ENCODE peak calls at places on chromosomes 6 and 20, in seven cellular contexts. Q, W, D, A, N, E and I are unnamed samples.

GRCh38 chr6:24927985-24928735 is 7.6 kb downstream of the RIPOR2 start:
- DNase-seq in Q (no peak), W (no peak), D (no peak), A (no peak), N (no peak), E (no peak), I (no peak)

GRCh38 chr6:168157272-168158007 is 78.4 kb upstream of the FRMD1 start:
- DNase-seq in Q (peak), W (no peak), D (no peak), A (no peak), N (no peak), E (no peak), I (no peak)

GRCh38 chr6:104754788-104755409 is 104.8 kb downstream of the HACE1 start:
- DNase-seq in Q (no peak), W (no peak), D (no peak), A (no peak), N (no peak), E (no peak), I (no peak)

GRCh38 chr6:7431594-7432390 is 42.2 kb downstream of the RIOK1 start:
- DNase-seq in Q (no peak), W (no peak), D (no peak), A (no peak), N (no peak), E (no peak), I (no peak)

GRCh38 chr6:90896165-90896549 is 309.3 kb upstream of the MAP3K7 start:
- DNase-seq in Q (no peak), W (no peak), D (no peak), A (no peak), N (no peak), E (no peak), I (no peak)

GRCh38 chr20:14948416-14948815 is 611.0 kb upstream of the FLRT3 start:
- DNase-seq in Q (no peak), W (no peak), D (no peak), A (no peak), N (no peak), E (no peak), I (no peak)

GRCh38 chr6:145809785-145810184 is 4.8 kb downstream of the FBXO30 start:
- DNase-seq in Q (no peak), W (no peak), D (no peak), A (no peak), N (no peak), E (no peak), I (no peak)

GRCh38 chr20:34525709-34526416 is 9.6 kb downstream of the DYNLRB1 start:
- DNase-seq in Q (no peak), W (no peak), D (no peak), A (peak), N (peak), E (no peak), I (no peak)

GRCh38 chr6:81606965-81607381 is 145.5 kb downstream of the TENT5A start:
- DNase-seq in Q (no peak), W (no peak), D (no peak), A (no peak), N (no peak), E (no peak), I (no peak)

GRCh38 chr6:156102129-156102528 is 646.5 kb upstream of the NOX3 start:
- DNase-seq in Q (no peak), W (no peak), D (no peak), A (no peak), N (no peak), E (no peak), I (no peak)

GRCh38 chr6:141421378-141421777 is 711.3 kb upstream of the GJE1 start:
- DNase-seq in Q (no peak), W (no peak), D (no peak), A (no peak), N (no peak), E (no peak), I (no peak)

GRCh38 chr20:7879883-7880282 is 60.4 kb downstream of the HAO1 start:
- DNase-seq in Q (no peak), W (no peak), D (no peak), A (no peak), N (no peak), E (no peak), I (no peak)

GRCh38 chr6:37878150-37878710 is 58.7 kb downstream of the ZFAND3 start:
- DNase-seq in Q (no peak), W (no peak), D (no peak), A (no peak), N (no peak), E (no peak), I (no peak)

GRCh38 chr20:51412991-51413471 is 129.5 kb downstream of the NFATC2 start:
- DNase-seq in Q (no peak), W (no peak), D (no peak), A (no peak), N (no peak), E (no peak), I (no peak)

GRCh38 chr6:45808917-45809316 is 206.7 kb downstream of the CLIC5 start:
- DNase-seq in Q (no peak), W (no peak), D (no peak), A (no peak), N (no peak), E (no peak), I (no peak)

GRCh38 chr6:131597448-131597847 is 24.4 kb downstream of the ARG1 start:
- DNase-seq in Q (no peak), W (no peak), D (no peak), A (no peak), N (no peak), E (no peak), I (peak)
- TF ChIP-seq CTCF in Q (no peak), W (peak), D (peak), A (no peak), N (peak), E (peak), I (no peak)

GRCh38 chr6:147869223-147869600 is 360.7 kb downstream of the SAMD5 start:
- DNase-seq in Q (no peak), W (no peak), D (no peak), A (no peak), N (no peak), E (no peak), I (no peak)
- TF ChIP-seq CTCF in Q (no peak), W (no peak), D (no peak), A (no peak), N (no peak), E (no peak), I (no peak)

GRCh38 chr6:147784371-147784770 is 275.9 kb downstream of the SAMD5 start:
- DNase-seq in Q (no peak), W (no peak), D (no peak), A (no peak), N (no peak), E (no peak), I (no peak)

GRCh38 chr6:147789430-147789947 is 281.0 kb downstream of the SAMD5 start:
- DNase-seq in Q (no peak), W (no peak), D (no peak), A (no peak), N (no peak), E (no peak), I (no peak)

GRCh38 chr6:147782302-147782701 is 273.8 kb downstream of the SAMD5 start:
- DNase-seq in Q (no peak), W (no peak), D (no peak), A (no peak), N (no peak), E (no peak), I (no peak)

GRCh38 chr6:147787407-147787806 is 278.9 kb downstream of the SAMD5 start:
- DNase-seq in Q (no peak), W (no peak), D (no peak), A (no peak), N (no peak), E (no peak), I (no peak)
- TF ChIP-seq CTCF in Q (no peak), W (no peak), D (no peak), A (no peak), N (no peak), E (no peak), I (no peak)

GRCh38 chr6:151370509-151371078 is 20.8 kb downstream of the ZBTB2 start:
- DNase-seq in Q (no peak), W (no peak), D (no peak), A (no peak), N (no peak), E (no peak), I (no peak)
- TF ChIP-seq CTCF in Q (no peak), W (peak), D (no peak), A (no peak), N (no peak), E (peak), I (no peak)

GRCh38 chr6:9938801-9939200 is 476.1 kb downstream of the TFAP2A start:
- DNase-seq in Q (no peak), W (no peak), D (no peak), A (no peak), N (no peak), E (no peak), I (no peak)

GRCh38 chr6:9948600-9949138 is 466.2 kb downstream of the TFAP2A start:
- DNase-seq in Q (no peak), W (no peak), D (no peak), A (no peak), N (no peak), E (no peak), I (no peak)

GRCh38 chr6:9942131-9942530 is 472.7 kb downstream of the TFAP2A start:
- DNase-seq in Q (no peak), W (no peak), D (no peak), A (no peak), N (no peak), E (no peak), I (no peak)

DNA sequence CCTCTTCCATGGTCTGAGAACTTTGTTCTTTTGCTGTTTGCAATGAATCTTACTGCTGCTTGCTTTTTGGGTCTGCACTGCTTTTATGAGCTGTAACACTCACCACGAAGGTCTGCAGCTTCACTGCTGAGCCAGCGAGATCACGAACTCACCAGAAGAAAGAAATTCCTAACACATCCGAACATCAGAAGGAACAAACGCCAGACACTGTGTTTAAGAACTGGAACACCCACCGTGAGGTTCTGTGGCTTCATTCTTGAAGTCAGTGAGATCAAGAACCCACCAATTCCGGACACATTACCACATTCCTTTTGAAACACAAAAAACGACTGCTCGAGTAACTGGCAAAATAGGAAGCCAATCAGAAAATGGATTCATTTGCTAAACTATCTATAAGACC is 471.8 kb downstream of the TFAP2A start:
- DNase-seq in Q (no peak), W (no peak), D (no peak), A (no peak), N (no peak), E (no peak), I (no peak)
- TF ChIP-seq CTCF in Q (no peak), W (no peak), D (no peak), A (no peak), N (no peak), E (no peak), I (no peak)

DNA sequence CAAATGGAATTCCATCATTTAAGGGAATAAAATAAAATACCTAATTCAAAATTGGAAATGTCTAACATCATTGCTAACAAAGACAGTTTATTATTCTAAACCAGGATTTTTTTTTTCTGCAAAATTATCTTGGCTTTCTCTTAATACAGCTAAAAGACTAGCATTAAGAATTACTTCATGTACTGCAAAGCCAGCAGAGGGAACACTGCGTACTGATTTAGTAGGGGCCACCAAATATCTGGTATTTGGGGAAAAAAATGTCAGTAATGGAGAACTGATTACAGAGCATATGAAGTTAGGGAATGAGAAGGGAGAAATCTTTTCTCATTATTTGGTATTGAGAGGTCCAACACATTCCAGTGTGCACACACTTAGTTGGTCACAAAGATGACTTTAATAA is 3.2 kb upstream of the SOX4 start:
- DNase-seq in Q (no peak), W (no peak), D (no peak), A (no peak), N (no peak), E (no peak), I (no peak)
- TF ChIP-seq CTCF in Q (no peak), W (no peak), D (no peak), A (no peak), N (no peak), E (no peak), I (no peak)

GRCh38 chr20:22977047-22977785 is 57.9 kb upstream of the SSTR4 start:
- DNase-seq in Q (no peak), W (no peak), D (no peak), A (peak), N (no peak), E (no peak), I (no peak)

GRCh38 chr20:22974354-22974753 is 60.8 kb upstream of the SSTR4 start:
- DNase-seq in Q (no peak), W (no peak), D (no peak), A (no peak), N (no peak), E (no peak), I (peak)
- TF ChIP-seq CTCF in Q (peak), W (no peak), D (no peak), A (no peak), N (no peak), E (peak), I (peak)

DNA sequence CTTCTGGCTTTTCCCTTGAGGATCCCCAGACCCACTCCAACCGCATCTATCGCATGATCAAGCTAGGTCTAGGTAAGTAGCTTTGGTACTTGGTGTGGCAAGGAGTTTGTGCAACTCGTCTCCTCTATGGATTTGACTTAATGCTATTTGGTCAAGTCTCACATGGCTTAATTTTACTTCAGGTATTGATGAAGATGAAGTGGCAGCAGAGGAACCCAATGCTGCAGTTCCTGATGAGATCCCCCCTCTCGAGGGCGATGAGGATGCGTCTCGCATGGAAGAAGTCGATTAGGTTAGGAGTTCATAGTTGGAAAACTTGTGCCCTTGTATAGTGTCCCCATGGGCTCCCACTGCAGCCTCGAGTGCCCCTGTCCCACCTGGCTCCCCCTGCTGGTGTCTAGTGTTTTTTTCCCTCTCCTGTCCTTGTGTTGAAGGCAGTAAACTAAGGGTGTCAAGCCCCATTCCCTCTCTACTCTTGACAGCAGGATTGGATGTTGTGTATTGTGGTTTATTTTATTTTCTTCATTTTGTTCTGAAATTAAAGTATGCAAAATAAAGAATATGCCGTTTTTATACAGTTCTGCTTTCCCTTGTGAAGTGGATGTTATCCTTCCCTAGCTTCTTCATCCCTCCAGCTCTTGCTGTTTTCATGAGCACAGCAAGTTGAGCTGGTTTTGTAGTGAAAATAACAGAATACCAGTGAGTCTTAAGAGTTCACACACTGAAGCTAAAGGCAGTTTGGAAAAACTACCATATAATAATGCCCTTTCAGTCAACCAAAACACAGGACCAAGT is 3.8 kb downstream of the SLC35B2 start:
- DNase-seq in Q (peak), W (no peak), D (peak), A (no peak), N (no peak), E (no peak), I (no peak)
- TF ChIP-seq CTCF in Q (peak), W (peak), D (peak), A (no peak), N (peak), E (peak), I (peak)

GRCh38 chr6:28809947-28810654 is 113.7 kb downstream of the TRIM27 start:
- DNase-seq in Q (peak), W (no peak), D (no peak), A (no peak), N (no peak), E (no peak), I (no peak)
- TF ChIP-seq CTCF in Q (no peak), W (no peak), D (no peak), A (no peak), N (no peak), E (no peak), I (no peak)

DNA sequence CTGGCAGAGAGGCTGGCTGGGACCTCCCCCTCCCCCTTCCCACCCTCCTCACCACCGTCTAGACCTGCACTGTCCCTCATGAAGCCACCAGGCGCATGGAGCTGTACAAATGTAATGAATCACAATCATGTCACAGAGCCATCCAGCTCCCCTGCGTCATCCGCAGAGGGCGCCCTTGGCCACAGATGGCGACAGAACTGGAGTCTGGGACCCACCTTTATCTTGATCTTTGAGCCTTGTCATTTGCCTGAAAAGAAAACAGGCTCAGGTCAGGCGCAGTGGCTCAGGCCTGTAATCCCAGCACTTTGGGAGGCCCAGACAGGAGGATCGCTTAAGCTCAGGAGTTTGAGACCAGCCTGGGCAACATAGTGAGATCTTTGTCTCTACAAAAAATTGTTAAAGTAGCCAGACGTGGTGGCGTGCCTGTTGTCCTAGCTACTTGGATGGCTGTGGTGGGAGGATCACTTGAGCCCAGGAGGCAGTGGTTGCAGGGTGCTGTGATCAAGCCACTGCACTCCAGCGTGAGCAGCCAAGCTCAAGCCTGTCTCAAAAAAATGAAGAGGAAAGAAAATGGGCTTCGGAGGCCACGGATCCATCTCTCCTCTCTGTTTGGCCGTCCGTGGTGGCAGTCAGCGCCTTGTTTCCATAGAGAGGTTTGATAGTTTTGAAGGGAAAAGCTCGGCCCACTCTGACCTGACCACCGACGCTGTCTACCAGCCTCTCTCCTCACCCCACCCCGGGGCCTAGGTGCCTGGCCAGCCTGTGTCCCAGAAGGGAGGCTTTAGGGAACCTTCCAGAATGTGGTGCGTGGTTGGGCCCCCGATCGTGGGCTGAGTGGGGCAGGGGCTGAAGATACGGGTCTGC is 6.2 kb downstream of the COL9A3 start:
- DNase-seq in Q (peak), W (no peak), D (peak), A (no peak), N (no peak), E (no peak), I (peak)
- TF ChIP-seq CTCF in Q (peak), W (no peak), D (peak), A (no peak), N (no peak), E (peak), I (peak)